ENCODE peak calls at places on chromosomes 3 and 15, in five cellular contexts. U, H, E, G and Q are unnamed samples.
A peak's percentile ranks its signal among the peaks of the same experiment; 100 is the strongest.

GRCh38 chr15:25416693-25417092 is 22.1 kb downstream of the UBE3A start:
- DNase-seq in U (peak; percentile 24), H (no peak), E (no peak), G (no peak), Q (peak; percentile 53)

GRCh38 chr15:73601449-73602425 is 31.5 kb downstream of the NPTN start:
- DNase-seq in U (peak; percentile 61), H (peak; percentile 36), E (peak; percentile 80), G (peak; percentile 19), Q (no peak)

GRCh38 chr15:73867426-73867825 is 5.9 kb upstream of the TBC1D21 start:
- DNase-seq in U (no peak), H (no peak), E (no peak), G (no peak), Q (no peak)

GRCh38 chr3:196141052-196141865 is 59.4 kb upstream of the TFRC start:
- DNase-seq in U (no peak), H (no peak), E (no peak), G (no peak), Q (no peak)

GRCh38 chr3:71172951-71173350 is 410.6 kb downstream of the FOXP1 start:
- DNase-seq in U (peak; percentile 90), H (no peak), E (peak; percentile 88), G (no peak), Q (no peak)

GRCh38 chr15:91407237-91407889 is 307.3 kb downstream of the SV2B start:
- DNase-seq in U (peak; percentile 46), H (no peak), E (peak; percentile 30), G (peak; percentile 46), Q (peak; percentile 54)

GRCh38 chr3:89072671-89073070 is 34.8 kb upstream of the EPHA3 start:
- DNase-seq in U (no peak), H (no peak), E (no peak), G (no peak), Q (no peak)

GRCh38 chr15:45377630-45378148 is 655 bp downstream of the GATM start:
- DNase-seq in U (no peak), H (no peak), E (no peak), G (no peak), Q (no peak)

GRCh38 chr3:195204360-195205166 is 66.4 kb downstream of the XXYLT1 start:
- DNase-seq in U (no peak), H (no peak), E (peak; percentile 88), G (no peak), Q (no peak)

GRCh38 chr15:74179101-74179841 is 5.8 kb downstream of the ISLR start:
- DNase-seq in U (peak; percentile 86), H (peak; percentile 66), E (peak; percentile 92), G (peak; percentile 88), Q (no peak)

GRCh38 chr3:123008808-123009207 is 18.8 kb downstream of the SEMA5B start:
- DNase-seq in U (no peak), H (no peak), E (no peak), G (no peak), Q (no peak)

GRCh38 chr3:44648564-44649229 is at the start of gene ZNF35:
- DNase-seq in U (peak; percentile 92), H (peak; percentile 79), E (peak; percentile 92), G (peak; percentile 76), Q (peak; percentile 56)

GRCh38 chr3:134373278-134373941 is 837 bp downstream of the AMOTL2 start:
- DNase-seq in U (peak; percentile 89), H (peak; percentile 87), E (peak; percentile 95), G (peak; percentile 83), Q (peak; percentile 67)
- H3K4me3 ChIP-seq in U (peak overlapping the region; percentile 76), H (peak overlapping the region; percentile 82), E (peak overlapping the region; percentile 88), G (peak overlapping the region; percentile 94), Q (peak overlapping the region; percentile 94)

GRCh38 chr15:60120100-60120499 is 116.0 kb downstream of the FOXB1 start:
- DNase-seq in U (no peak), H (no peak), E (no peak), G (no peak), Q (no peak)

GRCh38 chr15:60124460-60125070 is 120.5 kb downstream of the FOXB1 start:
- DNase-seq in U (no peak), H (no peak), E (no peak), G (no peak), Q (no peak)

GRCh38 chr15:60119101-60119500 is 115.0 kb downstream of the FOXB1 start:
- DNase-seq in U (no peak), H (no peak), E (no peak), G (no peak), Q (no peak)

GRCh38 chr15:60122691-60123090 is 118.6 kb downstream of the FOXB1 start:
- DNase-seq in U (no peak), H (no peak), E (no peak), G (no peak), Q (no peak)

DNA sequence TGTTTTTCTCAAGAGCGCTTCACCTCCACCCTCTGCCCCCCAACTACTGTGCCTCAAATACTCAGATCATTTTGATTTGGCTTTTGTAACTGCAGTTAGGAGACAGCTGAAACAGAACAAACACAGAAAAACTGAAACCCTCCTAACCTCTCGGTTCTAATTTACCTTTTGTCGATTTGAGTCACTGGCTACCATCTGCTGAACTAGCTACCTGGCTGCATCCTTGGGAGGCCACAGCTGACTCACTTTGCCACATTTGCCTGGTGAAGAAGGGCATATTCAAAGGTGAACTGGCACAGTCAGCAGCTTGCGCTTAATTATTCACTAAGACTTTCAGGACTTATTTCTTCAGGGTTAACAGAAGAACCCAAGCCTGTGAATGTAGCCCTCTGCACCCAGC is 117.7 kb downstream of the FOXB1 start:
- DNase-seq in U (no peak), H (no peak), E (no peak), G (no peak), Q (no peak)
- H3K4me3 ChIP-seq in U (no peak overlapping the region), H (no peak overlapping the region), E (no peak overlapping the region), G (no peak overlapping the region), Q (no peak overlapping the region)

GRCh38 chr15:42919308-42919707 is 1.3 kb downstream of the TTBK2 start:
- DNase-seq in U (peak; percentile 6), H (no peak), E (peak; percentile 24), G (no peak), Q (no peak)
- H3K4me3 ChIP-seq in U (peak overlapping the region; percentile 97), H (no peak overlapping the region), E (peak overlapping the region; percentile 84), G (peak overlapping the region; percentile 53), Q (peak overlapping the region; percentile 88)

DNA sequence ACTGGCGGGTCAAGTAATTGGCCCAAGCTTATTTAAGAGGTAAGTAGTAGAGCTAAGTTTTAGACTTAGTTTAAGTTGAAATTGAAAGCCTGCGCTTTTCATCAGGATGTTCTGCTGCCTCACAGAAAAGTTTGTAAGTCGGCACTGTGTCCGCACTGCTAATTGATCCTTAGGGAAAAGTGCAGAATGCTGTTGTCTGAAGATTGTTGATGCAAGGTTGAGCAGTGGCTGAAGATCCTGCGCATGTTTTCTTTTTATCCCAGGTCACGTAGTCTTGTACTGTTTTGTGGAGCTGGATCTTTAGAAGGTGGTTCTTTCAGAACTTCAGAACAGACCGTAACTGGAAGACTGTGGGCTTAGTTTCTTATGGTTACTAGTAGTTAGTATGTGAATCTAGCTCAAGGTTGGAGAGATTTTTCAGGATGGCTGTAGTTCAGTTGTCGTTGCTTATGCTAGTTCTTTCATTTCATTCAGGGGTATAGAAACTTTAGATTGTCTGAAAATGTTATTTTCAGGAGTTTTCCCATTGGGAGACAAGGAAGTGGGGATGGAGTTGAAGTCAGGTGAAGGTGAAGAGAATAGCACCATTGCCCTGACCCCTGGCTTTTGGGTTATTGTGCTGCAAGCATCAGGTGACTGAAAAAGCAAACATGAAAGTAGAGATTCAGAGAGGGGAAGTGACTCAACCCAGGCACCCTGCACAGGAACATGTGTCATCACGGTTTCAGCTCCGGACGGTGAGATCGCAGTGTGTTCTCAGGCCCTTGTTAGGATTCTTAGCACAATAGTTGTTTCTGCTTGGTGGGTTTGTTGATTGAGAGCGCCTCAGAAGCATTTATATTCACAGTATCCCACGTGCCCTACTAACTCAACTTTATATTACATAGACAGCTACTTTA is 32.8 kb downstream of the AKAP13 start:
- DNase-seq in U (peak; percentile 95), H (peak; percentile 50), E (peak; percentile 90), G (peak; percentile 69), Q (peak; percentile 93)
- H3K4me3 ChIP-seq in U (no peak overlapping the region), H (no peak overlapping the region), E (peak overlapping the region; percentile 31), G (no peak overlapping the region), Q (no peak overlapping the region)

GRCh38 chr15:59688888-59689625 is at the start of gene BNIP2:
- DNase-seq in U (peak; percentile 98), H (peak; percentile 99), E (peak; percentile 99), G (peak; percentile 98), Q (peak; percentile 92)

GRCh38 chr15:59687831-59688230 is 1.3 kb downstream of the BNIP2 start:
- DNase-seq in U (peak; percentile 44), H (no peak), E (peak; percentile 62), G (no peak), Q (no peak)

GRCh38 chr15:59688383-59688887 is 685 bp downstream of the BNIP2 start:
- DNase-seq in U (peak; percentile 77), H (peak; percentile 42), E (peak; percentile 88), G (peak; percentile 36), Q (no peak)

GRCh38 chr15:59691194-59691805 is 2.2 kb upstream of the BNIP2 start:
- DNase-seq in U (peak; percentile 58), H (no peak), E (peak; percentile 77), G (peak; percentile 23), Q (no peak)

GRCh38 chr15:59689626-59690236 is 611 bp upstream of the BNIP2 start:
- DNase-seq in U (peak; percentile 47), H (peak; percentile 90), E (peak; percentile 79), G (peak; percentile 19), Q (no peak)
- H3K4me3 ChIP-seq in U (peak overlapping the region; percentile 86), H (peak overlapping the region; percentile 18), E (peak overlapping the region; percentile 72), G (peak overlapping the region; percentile 97), Q (peak overlapping the region; percentile 98)